ENCODE peak calls at places on chromosomes 7 and 10, in five cellular contexts. Q is GM23338, Y is H9, R is uterus, D is left ventricle myocardium inferior. T is an unnamed sample.

GRCh38 chr7:80827238-80827633 is 91.6 kb downstream of the SEMA3C start:
- DNase-seq in Q (no peak), Y (no peak), R (no peak), D (no peak), T (no peak)

GRCh38 chr7:39252916-39253315 is 275.2 kb downstream of the POU6F2 start:
- DNase-seq in Q (peak), Y (no peak), R (no peak), D (no peak), T (no peak)

GRCh38 chr7:21076054-21076453 is 289.4 kb upstream of the SP8 start:
- DNase-seq in Q (peak), Y (no peak), R (no peak), D (no peak), T (no peak)

GRCh38 chr10:63429280-63429679 is 36.5 kb downstream of the JMJD1C start:
- DNase-seq in Q (no peak), Y (no peak), R (no peak), D (no peak), T (no peak)

GRCh38 chr7:7103343-7104313 is 78.7 kb upstream of the C1GALT1 start:
- DNase-seq in Q (peak), Y (no peak), R (no peak), D (no peak), T (no peak)

GRCh38 chr10:88707429-88708110 is 1.5 kb downstream of the LIPK start:
- DNase-seq in Q (no peak), Y (no peak), R (no peak), D (no peak), T (no peak)

GRCh38 chr7:139587535-139587934 is 64.0 kb downstream of the CLEC2L start:
- DNase-seq in Q (no peak), Y (no peak), R (no peak), D (no peak), T (no peak)

GRCh38 chr10:68561804-68562649 is 1.9 kb downstream of the TET1 start:
- DNase-seq in Q (peak), Y (peak), R (peak), D (no peak), T (no peak)

GRCh38 chr10:48700071-48700470 is 15.4 kb downstream of the WDFY4 start:
- DNase-seq in Q (no peak), Y (no peak), R (no peak), D (no peak), T (no peak)

GRCh38 chr7:25739096-25739495 is 412.9 kb upstream of the NFE2L3 start:
- DNase-seq in Q (no peak), Y (no peak), R (no peak), D (no peak), T (no peak)

GRCh38 chr7:94509264-94509878 is at the start of gene CASD1:
- DNase-seq in Q (peak), Y (peak), R (peak), D (peak), T (peak)

GRCh38 chr10:98368644-98369043 is 46.3 kb downstream of the PYROXD2 start:
- DNase-seq in Q (no peak), Y (no peak), R (no peak), D (no peak), T (no peak)

GRCh38 chr7:67913604-67914003 is 917.0 kb downstream of the TYW1 start:
- DNase-seq in Q (no peak), Y (no peak), R (no peak), D (no peak), T (no peak)

GRCh38 chr10:106189254-106189653 is 975.3 kb downstream of the SORCS1 start:
- DNase-seq in Q (peak), Y (peak), R (no peak), D (no peak), T (no peak)

GRCh38 chr10:132926070-132926469 is 16.3 kb downstream of the CFAP46 start:
- DNase-seq in Q (no peak), Y (no peak), R (no peak), D (no peak), T (peak)

GRCh38 chr10:120810298-120810697 is 40.9 kb upstream of the WDR11 start:
- DNase-seq in Q (no peak), Y (no peak), R (no peak), D (no peak), T (no peak)

GRCh38 chr10:4202936-4203335 is 417.9 kb upstream of the KLF6 start:
- DNase-seq in Q (no peak), Y (no peak), R (no peak), D (no peak), T (no peak)

GRCh38 chr7:158818325-158819213 is 10.7 kb downstream of the ESYT2 start:
- DNase-seq in Q (peak), Y (peak), R (peak), D (peak), T (peak)

GRCh38 chr10:44992732-44993225 is 7.9 kb upstream of the ZNF22 start:
- DNase-seq in Q (no peak), Y (no peak), R (no peak), D (no peak), T (no peak)
- H3K27ac ChIP-seq in Q (no peak), Y (no peak), R (peak), D (peak), T (peak)

GRCh38 chr7:24730018-24730369 is 27.3 kb downstream of the GSDME start:
- DNase-seq in Q (no peak), Y (no peak), R (no peak), D (no peak), T (no peak)

GRCh38 chr7:24731313-24731712 is 26.0 kb downstream of the GSDME start:
- DNase-seq in Q (no peak), Y (no peak), R (no peak), D (no peak), T (no peak)

GRCh38 chr7:24734306-24734705 is 23.0 kb downstream of the GSDME start:
- DNase-seq in Q (no peak), Y (no peak), R (no peak), D (no peak), T (no peak)

GRCh38 chr7:24732646-24733413 is 24.4 kb downstream of the GSDME start:
- DNase-seq in Q (no peak), Y (no peak), R (no peak), D (no peak), T (no peak)

DNA sequence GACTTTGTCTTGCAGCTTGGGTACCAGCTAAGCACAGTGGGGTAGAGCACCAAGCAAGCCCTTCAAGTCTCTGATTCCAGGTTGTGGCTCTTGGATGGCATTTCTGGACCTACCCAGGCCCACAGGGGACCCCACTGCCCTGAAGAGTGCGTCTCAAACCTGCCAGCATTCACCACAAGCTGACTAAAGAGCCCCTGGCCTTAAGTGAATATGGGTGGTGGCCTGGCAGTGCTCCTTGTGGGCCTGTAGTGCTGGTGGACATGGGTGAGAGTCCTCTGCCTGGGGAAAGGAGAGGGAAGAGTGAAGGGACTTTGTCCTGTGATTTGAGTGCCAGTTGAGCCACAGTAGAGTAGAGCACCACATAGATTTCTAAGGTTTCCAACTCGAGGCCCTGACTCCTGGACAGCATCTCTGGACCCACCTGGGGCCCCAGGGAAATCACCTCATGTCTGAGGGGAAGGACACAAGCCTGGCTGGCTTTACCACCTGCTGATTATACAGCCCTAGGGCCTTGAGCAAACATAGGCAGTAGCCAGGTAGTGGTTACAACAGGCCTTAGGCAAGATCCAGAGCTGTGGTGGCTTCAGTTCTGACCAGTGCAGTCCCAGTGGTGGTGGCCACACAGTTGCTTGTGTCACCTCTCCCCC is 23.7 kb downstream of the GSDME start:
- DNase-seq in Q (no peak), Y (no peak), R (no peak), D (no peak), T (no peak)
- H3K27ac ChIP-seq in Q (no peak), Y (no peak), R (peak), D (no peak), T (no peak)

DNA sequence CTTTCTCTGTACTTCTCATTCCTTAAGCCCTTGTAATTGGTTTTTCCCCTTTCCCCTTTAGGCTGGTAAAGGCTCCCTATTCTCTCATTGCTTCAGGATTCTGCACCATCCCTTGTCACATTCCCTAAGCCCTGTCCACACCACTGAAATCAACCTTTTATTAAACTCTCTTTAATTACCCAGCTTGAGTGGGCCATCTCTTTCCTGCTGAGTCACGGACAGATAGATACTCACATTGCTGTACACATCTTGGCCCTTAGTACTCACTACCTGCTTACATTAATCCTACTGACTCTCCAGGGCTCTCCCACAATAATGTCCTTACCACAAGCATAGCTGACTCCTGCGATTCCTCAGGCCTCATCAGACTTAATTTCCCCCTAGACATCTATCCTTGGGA is 94.0 kb upstream of the PCGF5 start:
- DNase-seq in Q (no peak), Y (no peak), R (no peak), D (no peak), T (no peak)
- H3K27ac ChIP-seq in Q (no peak), Y (no peak), R (no peak), D (no peak), T (no peak)

DNA sequence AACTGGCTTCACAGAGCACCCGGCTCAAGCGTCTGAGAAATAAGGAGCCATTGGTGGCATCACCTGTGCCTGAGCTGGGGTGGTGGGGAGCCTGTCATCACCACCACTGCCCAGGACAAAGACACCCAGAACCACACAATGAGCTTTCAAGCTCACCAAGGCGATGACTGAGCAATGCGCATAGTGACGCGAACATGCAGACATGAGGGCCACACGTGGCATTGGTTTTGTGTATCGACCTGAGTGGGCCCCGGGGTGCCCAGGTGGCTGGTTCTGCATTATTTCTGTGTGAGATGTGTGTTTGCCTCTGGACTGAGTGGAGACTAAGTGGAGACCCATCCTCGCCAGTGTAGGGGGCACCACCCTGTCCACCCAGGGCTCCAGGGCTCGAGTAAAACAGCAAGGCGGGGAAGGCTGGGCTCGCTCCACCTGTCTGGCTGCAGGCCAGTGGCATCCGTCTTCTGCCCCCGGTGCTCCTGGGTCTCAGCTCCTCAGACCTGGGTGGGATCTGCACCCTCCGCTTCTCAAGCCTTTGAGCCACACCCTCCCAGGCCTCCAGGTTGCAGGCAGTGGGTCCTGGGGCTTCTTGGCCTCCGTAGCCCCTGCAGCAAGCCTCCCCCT is 92.6 kb downstream of the DIP2C start:
- DNase-seq in Q (no peak), Y (no peak), R (no peak), D (no peak), T (no peak)
- H3K27ac ChIP-seq in Q (no peak), Y (no peak), R (no peak), D (no peak), T (no peak)

GRCh38 chr10:53598914-53599313 is 826.3 kb upstream of the MBL2 start:
- DNase-seq in Q (peak), Y (peak), R (no peak), D (no peak), T (no peak)
- H3K27ac ChIP-seq in Q (peak), Y (peak), R (no peak), D (no peak), T (no peak)

T was measured in lower lobe of right lung.